ENCODE peak calls at places on chromosomes 3 and 15, in five cellular contexts. V is H9, X is neuronal stem cell, A is IMR-90, Z is mesenchymal stem cell. J is an unnamed sample.

GRCh38 chr3:194767430-194768207 is 81.9 kb downstream of the FAM43A start:
- DNase-seq in V (no peak), X (no peak), A (no peak), Z (no peak), J (peak; percentile 14)

GRCh38 chr3:125052671-125053303 is 3.0 kb downstream of the HEG1 start:
- DNase-seq in V (no peak), X (no peak), A (peak; percentile 92), Z (peak; percentile 92), J (peak; percentile 94)

GRCh38 chr15:28106294-28107110 is 7.4 kb upstream of the OCA2 start:
- DNase-seq in V (peak; percentile 34), X (no peak), A (no peak), Z (peak; percentile 8), J (no peak)

GRCh38 chr15:85397926-85398325 is 17.5 kb downstream of the AKAP13 start:
- DNase-seq in V (no peak), X (no peak), A (no peak), Z (peak; percentile 3), J (no peak)

GRCh38 chr3:48445277-48445882 is 1.2 kb upstream of the ATRIP start:
- DNase-seq in V (no peak), X (no peak), A (no peak), Z (no peak), J (no peak)

GRCh38 chr3:126807795-126808194 is 103.8 kb downstream of the CHCHD6 start:
- DNase-seq in V (no peak), X (no peak), A (peak; percentile 40), Z (peak; percentile 24), J (no peak)

GRCh38 chr15:54580643-54581042 is 602.4 kb downstream of the UNC13C start:
- DNase-seq in V (no peak), X (no peak), A (no peak), Z (no peak), J (peak; percentile 3)

GRCh38 chr3:156218353-156218744 is 98.0 kb downstream of the KCNAB1 start:
- DNase-seq in V (no peak), X (no peak), A (peak; percentile 5), Z (no peak), J (peak; percentile 89)

GRCh38 chr3:113167929-113168771 is 43.2 kb upstream of the BOC start:
- DNase-seq in V (no peak), X (no peak), A (no peak), Z (no peak), J (no peak)

GRCh38 chr3:16373270-16373785 is 108.3 kb downstream of the OXNAD1 start:
- DNase-seq in V (no peak), X (no peak), A (no peak), Z (no peak), J (no peak)

GRCh38 chr3:10155658-10156057 is 9.1 kb upstream of the IRAK2 start:
- DNase-seq in V (no peak), X (no peak), A (no peak), Z (no peak), J (no peak)

GRCh38 chr15:87639305-87640011 is 617.1 kb downstream of the NTRK3 start:
- DNase-seq in V (no peak), X (no peak), A (no peak), Z (no peak), J (no peak)

GRCh38 chr3:115858995-115859807 is 235.9 kb downstream of the GAP43 start:
- DNase-seq in V (peak; percentile 57), X (peak; percentile 64), A (no peak), Z (peak; percentile 7), J (no peak)

GRCh38 chr3:188348445-188349244 is 194.7 kb downstream of the LPP start:
- DNase-seq in V (no peak), X (no peak), A (peak; percentile 85), Z (peak; percentile 86), J (peak; percentile 80)

GRCh38 chr3:41208507-41208906 is 9.2 kb downstream of the CTNNB1 start:
- DNase-seq in V (no peak), X (no peak), A (no peak), Z (no peak), J (no peak)

GRCh38 chr15:76501726-76502125 is 165.2 kb downstream of the ISL2 start:
- DNase-seq in V (no peak), X (no peak), A (peak; percentile 55), Z (peak; percentile 56), J (no peak)

GRCh38 chr3:118239253-118239652 is 795.4 kb downstream of the IGSF11 start:
- DNase-seq in V (no peak), X (no peak), A (no peak), Z (no peak), J (no peak)

GRCh38 chr3:8421267-8421666 is 80.4 kb upstream of the LMCD1 start:
- DNase-seq in V (no peak), X (no peak), A (no peak), Z (no peak), J (no peak)

GRCh38 chr3:18575573-18575972 is 150.4 kb upstream of the SATB1 start:
- DNase-seq in V (no peak), X (no peak), A (no peak), Z (no peak), J (no peak)

GRCh38 chr3:184874709-184875644 is 63.0 kb downstream of the VPS8 start:
- DNase-seq in V (no peak), X (peak; percentile 21), A (peak; percentile 32), Z (peak; percentile 31), J (peak; percentile 38)

GRCh38 chr3:107264888-107265287 is 112.4 kb upstream of the CCDC54 start:
- DNase-seq in V (no peak), X (no peak), A (no peak), Z (peak; percentile 36), J (peak; percentile 59)

GRCh38 chr15:100858294-100858693 is 21.3 kb upstream of the ALDH1A3 start:
- DNase-seq in V (no peak), X (no peak), A (no peak), Z (no peak), J (no peak)

DNA sequence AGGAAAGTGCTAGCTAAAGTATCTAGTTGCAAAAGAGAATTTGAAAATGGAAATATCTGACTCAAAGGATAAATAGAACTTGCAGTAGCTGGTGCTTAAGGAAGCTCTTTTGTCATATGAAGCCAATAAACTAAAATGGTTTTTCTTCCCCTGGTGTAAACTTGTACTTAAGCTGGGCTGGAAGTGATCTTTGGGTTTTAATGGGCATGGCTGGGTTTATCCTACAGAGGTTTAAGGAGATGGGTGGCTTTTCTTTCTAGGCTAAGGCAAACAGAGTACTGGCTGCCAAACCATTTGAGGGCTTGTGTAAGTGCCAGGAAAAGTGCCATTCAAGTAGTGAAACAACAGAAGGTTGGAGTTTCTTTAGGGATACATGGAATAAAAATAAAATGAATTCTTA is 12.1 kb upstream of the UTS2B start:
- DNase-seq in V (no peak), X (no peak), A (no peak), Z (no peak), J (no peak)
- H3K18ac ChIP-seq in V (no peak overlapping the region), X (no peak overlapping the region), A (no peak overlapping the region), Z (no peak overlapping the region), J (no peak overlapping the region)

DNA sequence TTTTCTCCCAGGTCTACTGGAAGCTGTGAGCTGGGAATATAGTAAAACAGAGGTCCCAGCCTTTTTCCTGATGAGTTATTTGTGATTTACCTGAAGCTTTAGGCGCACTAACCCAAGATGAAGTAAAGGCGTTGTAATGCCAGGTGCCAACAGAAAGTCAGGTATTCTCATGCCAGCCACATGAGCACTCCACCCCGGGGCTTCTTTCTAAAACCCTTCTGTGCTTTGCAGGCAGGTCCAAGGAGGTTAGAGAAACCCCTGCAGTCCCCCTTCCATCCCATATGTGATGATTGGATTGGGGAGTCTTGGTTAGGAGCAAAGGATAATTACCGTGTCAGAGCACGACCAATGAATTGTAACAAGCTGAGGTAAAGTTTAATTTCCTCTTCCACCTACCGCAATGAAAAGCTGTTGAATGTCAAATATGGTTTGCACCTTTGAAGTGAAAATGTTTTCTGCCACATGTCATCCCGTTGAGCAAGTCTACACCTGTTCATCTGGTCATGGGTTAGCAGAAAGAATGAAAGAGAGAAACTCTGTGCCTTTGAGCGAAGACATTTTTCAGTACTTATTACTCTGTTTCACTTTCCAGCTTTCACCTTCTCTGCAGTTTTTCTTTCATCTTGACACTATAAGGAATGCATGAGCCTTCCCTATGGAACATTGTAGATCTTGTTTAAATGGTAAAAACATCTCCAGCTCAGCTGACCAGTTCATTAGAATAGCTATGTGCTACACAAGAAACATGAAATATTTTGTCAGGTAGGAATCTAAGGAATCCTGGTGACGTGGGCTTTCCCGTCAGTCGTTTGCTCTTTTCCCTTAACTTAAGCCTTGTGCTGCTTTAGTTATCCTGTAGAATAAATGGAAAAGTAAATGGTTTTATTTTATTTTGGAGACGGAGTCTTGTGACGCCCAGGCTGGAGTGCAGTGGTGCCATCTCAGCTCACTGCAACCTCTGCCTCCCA is 204.6 kb upstream of the IL12A start:
- DNase-seq in V (no peak), X (no peak), A (no peak), Z (no peak), J (peak; percentile 93)
- H3K4me1 ChIP-seq in V (no peaks in the 10 kb centered on the region), X (no peaks in the 10 kb centered on the region), A (peaks cover 28% of the 10 kb centered on the region), Z (peaks cover 21% of the 10 kb centered on the region), J (peaks cover 26% of the 10 kb centered on the region)

DNA sequence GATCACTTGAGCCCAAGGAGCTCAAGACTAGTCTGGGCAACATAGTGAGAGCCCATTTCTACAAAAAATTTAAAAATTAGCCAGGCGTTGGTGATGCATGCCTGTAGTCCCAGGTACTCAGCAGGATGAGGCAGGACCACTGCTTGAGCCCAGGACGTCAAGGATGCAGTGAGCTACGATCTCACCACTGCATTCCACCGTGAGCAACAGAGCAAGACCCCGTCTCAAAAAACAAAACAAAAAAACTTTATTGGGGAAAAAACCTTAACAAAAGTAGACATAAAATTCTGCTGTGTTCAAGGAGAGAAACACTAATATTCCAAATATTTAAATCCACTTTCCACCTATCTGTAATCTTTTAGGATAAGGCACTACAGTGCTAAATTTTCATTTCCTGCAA is 20.8 kb downstream of the SETD2 start:
- DNase-seq in V (no peak), X (no peak), A (no peak), Z (no peak), J (no peak)
- H3K18ac ChIP-seq in V (no peak overlapping the region), X (no peak overlapping the region), A (no peak overlapping the region), Z (no peak overlapping the region), J (no peak overlapping the region)

GRCh38 chr3:13416002-13416793 is 3.9 kb downstream of the NUP210 start:
- DNase-seq in V (peak; percentile 60), X (no peak), A (no peak), Z (no peak), J (no peak)

GRCh38 chr3:13414040-13414729 is 5.9 kb downstream of the NUP210 start:
- DNase-seq in V (no peak), X (no peak), A (no peak), Z (no peak), J (peak; percentile 29)

GRCh38 chr3:13419356-13420050 is 619 bp downstream of the NUP210 start:
- DNase-seq in V (peak; percentile 47), X (peak; percentile 32), A (no peak), Z (no peak), J (no peak)

GRCh38 chr3:13411186-13411860 is 8.8 kb downstream of the NUP210 start:
- DNase-seq in V (no peak), X (no peak), A (no peak), Z (no peak), J (no peak)

DNA sequence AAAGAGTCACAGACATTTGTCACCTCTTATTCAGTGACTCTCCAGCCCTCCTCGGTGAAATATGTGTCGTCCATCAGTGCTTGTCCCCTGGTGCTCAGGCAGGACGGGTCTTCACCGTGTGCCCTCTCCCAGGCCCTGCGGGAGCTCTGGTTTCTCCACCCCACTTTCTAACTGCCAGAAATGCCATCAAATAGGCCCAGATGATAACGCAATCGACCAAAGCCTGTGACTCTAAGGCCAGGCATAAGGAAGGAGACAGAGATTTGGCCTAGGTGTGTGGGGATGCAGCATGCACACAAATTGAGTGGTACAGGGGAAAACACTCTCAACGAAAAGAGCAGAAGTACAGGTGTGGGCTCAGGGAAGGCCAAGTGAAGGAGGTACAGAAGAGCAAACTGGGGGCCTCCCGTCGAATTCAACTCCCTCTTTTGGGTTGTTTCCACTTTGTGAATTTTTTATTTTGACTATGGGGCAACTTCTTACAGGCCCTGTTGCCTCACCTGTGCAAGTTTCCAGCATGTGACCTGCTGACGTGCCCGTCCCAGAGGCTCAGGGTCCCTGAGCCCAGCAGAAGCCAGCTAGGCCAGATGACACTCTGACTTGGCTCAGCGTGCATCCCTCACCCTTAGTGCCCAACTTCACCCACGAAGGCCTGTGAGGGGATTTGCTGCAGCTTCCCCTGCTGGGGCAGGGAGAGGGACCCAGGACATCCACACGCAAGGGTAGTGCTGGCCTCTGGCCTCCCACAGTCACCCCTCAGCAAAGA is 4.7 kb downstream of the NUP210 start:
- DNase-seq in V (no peak), X (no peak), A (no peak), Z (no peak), J (no peak)
- H3K4me1 ChIP-seq in V (no peaks in the 10 kb centered on the region), X (peaks cover 16% of the 10 kb centered on the region), A (no peaks in the 10 kb centered on the region), Z (peaks cover 13% of the 10 kb centered on the region), J (peaks cover 7% of the 10 kb centered on the region)

J was measured in trophoblast cell.